ENCODE peak calls at places on chromosomes 5 and 9, in seven cellular contexts. M is IMR-90; X is aorta; V is ovary; K is naive thymus-derived CD4-positive, alpha-beta T cell; S is right atrium auricular region; G is PC-3. Z is an unnamed sample.

GRCh38 chr5:150042459-150042858 is 41.9 kb downstream of the HMGXB3 start:
- DNase-seq in M (no peak), X (no peak), V (no peak), K (no peak), S (no peak), G (no peak), Z (no peak)

GRCh38 chr5:30765227-30765626 is 428.3 kb upstream of the CDH6 start:
- DNase-seq in M (peak; percentile 88), X (no peak), V (no peak), K (no peak), S (no peak), G (peak; percentile 41), Z (peak; percentile 73)

GRCh38 chr5:150152636-150153462 is 2.8 kb downstream of the PDGFRB start:
- DNase-seq in M (peak; percentile 78), X (no peak), V (peak; percentile 34), K (no peak), S (no peak), G (no peak), Z (no peak)

GRCh38 chr9:24071736-24072135 is 245.7 kb upstream of the ELAVL2 start:
- DNase-seq in M (no peak), X (no peak), V (no peak), K (no peak), S (no peak), G (no peak), Z (peak; percentile 2)

GRCh38 chr9:76680716-76681431 is 83.4 kb upstream of the PCA3 start:
- DNase-seq in M (no peak), X (no peak), V (no peak), K (no peak), S (no peak), G (no peak), Z (no peak)

GRCh38 chr9:134205636-134206316 is 41.4 kb upstream of the RNU6ATAC start:
- DNase-seq in M (peak; percentile 28), X (peak; percentile 90), V (no peak), K (no peak), S (peak; percentile 94), G (no peak), Z (peak; percentile 83)

GRCh38 chr5:378976-379742 is 57.6 kb downstream of the AHRR start:
- DNase-seq in M (peak; percentile 89), X (peak; percentile 59), V (no peak), K (no peak), S (peak; percentile 28), G (peak; percentile 5), Z (peak; percentile 79)

GRCh38 chr9:105316703-105317102 is 72.3 kb downstream of the SLC44A1 start:
- DNase-seq in M (no peak), X (no peak), V (no peak), K (no peak), S (no peak), G (no peak), Z (no peak)

GRCh38 chr9:36492849-36493248 is 79.8 kb upstream of the MELK start:
- DNase-seq in M (peak; percentile 12), X (no peak), V (no peak), K (peak; percentile 74), S (no peak), G (no peak), Z (peak; percentile 34)

GRCh38 chr5:51194626-51195025 is 188.6 kb upstream of the ISL1 start:
- DNase-seq in M (no peak), X (no peak), V (no peak), K (no peak), S (no peak), G (no peak), Z (no peak)

GRCh38 chr9:34578241-34579096 is 11.1 kb downstream of the CNTFR start:
- DNase-seq in M (peak; percentile 63), X (no peak), V (no peak), K (no peak), S (no peak), G (no peak), Z (peak; percentile 55)

GRCh38 chr9:133959171-133959570 is 33.0 kb downstream of the VAV2 start:
- DNase-seq in M (no peak), X (no peak), V (no peak), K (no peak), S (no peak), G (no peak), Z (no peak)

GRCh38 chr5:51398875-51399635 is 15.8 kb downstream of the ISL1 start:
- DNase-seq in M (no peak), X (no peak), V (no peak), K (no peak), S (no peak), G (no peak), Z (no peak)

GRCh38 chr9:91839926-91840464 is 110.0 kb downstream of the ROR2 start:
- DNase-seq in M (no peak), X (peak; percentile 46), V (no peak), K (no peak), S (no peak), G (no peak), Z (no peak)

GRCh38 chr5:139968547-139969261 is 74.4 kb downstream of the NRG2 start:
- DNase-seq in M (peak; percentile 52), X (peak; percentile 95), V (peak; percentile 92), K (peak; percentile 83), S (peak; percentile 85), G (peak; percentile 87), Z (peak; percentile 37)

GRCh38 chr5:143010335-143010734 is 240.2 kb downstream of the ARHGAP26 start:
- DNase-seq in M (no peak), X (no peak), V (no peak), K (no peak), S (no peak), G (no peak), Z (peak; percentile 38)

GRCh38 chr9:36572515-36573418 is at the start of gene MELK:
- DNase-seq in M (peak; percentile 61), X (peak; percentile 95), V (peak; percentile 78), K (peak; percentile 84), S (peak; percentile 68), G (peak; percentile 77), Z (peak; percentile 51)

GRCh38 chr9:70081120-70081495 is 37.5 kb downstream of the MAMDC2 start:
- DNase-seq in M (peak; percentile 76), X (no peak), V (no peak), K (no peak), S (no peak), G (peak; percentile 44), Z (peak; percentile 91)

DNA sequence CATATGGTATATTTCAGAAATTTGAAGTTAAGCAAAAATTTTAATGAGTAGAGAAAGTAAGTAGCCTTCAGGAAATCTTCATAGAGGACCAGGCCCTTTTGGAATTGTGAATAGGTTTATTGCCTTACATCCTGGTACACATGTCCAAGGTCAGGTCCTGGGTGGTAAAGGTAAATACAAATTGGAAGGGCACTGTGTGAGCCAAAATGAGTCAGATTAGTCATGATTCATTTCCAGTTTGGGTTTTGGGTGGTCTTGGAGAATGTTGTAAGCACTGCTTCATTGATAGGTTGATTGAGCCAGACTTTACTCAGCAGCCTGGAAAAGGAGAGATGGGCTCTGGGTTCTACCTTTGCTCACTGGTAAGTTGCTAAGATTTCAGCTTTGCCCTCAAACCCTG is 82.5 kb upstream of the ZNF169 start:
- DNase-seq in M (no peak), X (no peak), V (no peak), K (no peak), S (no peak), G (no peak), Z (no peak)
- H3K4me1 ChIP-seq in M (peaks cover 21% of the 10 kb centered on the region), X (peaks cover 6% of the 10 kb centered on the region), V (peaks cover 19% of the 10 kb centered on the region), K (peaks cover 28% of the 10 kb centered on the region), S (peaks cover 84% of the 10 kb centered on the region), G (peaks cover 4% of the 10 kb centered on the region), Z (peaks cover 21% of the 10 kb centered on the region)

GRCh38 chr5:77850536-77851228 is 74.5 kb upstream of the TBCA start:
- DNase-seq in M (no peak), X (no peak), V (no peak), K (no peak), S (no peak), G (no peak), Z (no peak)

GRCh38 chr5:77852068-77852513 is 76.0 kb upstream of the TBCA start:
- DNase-seq in M (no peak), X (no peak), V (no peak), K (no peak), S (no peak), G (no peak), Z (no peak)

GRCh38 chr5:77851229-77852067 is 75.3 kb upstream of the TBCA start:
- DNase-seq in M (peak; percentile 14), X (peak; percentile 81), V (peak; percentile 33), K (peak; percentile 9), S (no peak), G (no peak), Z (no peak)

GRCh38 chr5:77853353-77853907 is 77.3 kb upstream of the TBCA start:
- DNase-seq in M (no peak), X (no peak), V (no peak), K (no peak), S (no peak), G (no peak), Z (no peak)

GRCh38 chr5:77852514-77853352 is 76.6 kb upstream of the TBCA start:
- DNase-seq in M (peak; percentile 78), X (peak; percentile 88), V (peak; percentile 70), K (peak; percentile 45), S (no peak), G (no peak), Z (peak; percentile 80)
- H3K4me3 ChIP-seq in M (peak overlapping the region; percentile 62), X (peak overlapping the region; percentile 11), V (peak overlapping the region; percentile 44), K (peak overlapping the region; percentile 42), S (peak overlapping the region; percentile 63), G (no peak overlapping the region), Z (peak overlapping the region; percentile 65)

DNA sequence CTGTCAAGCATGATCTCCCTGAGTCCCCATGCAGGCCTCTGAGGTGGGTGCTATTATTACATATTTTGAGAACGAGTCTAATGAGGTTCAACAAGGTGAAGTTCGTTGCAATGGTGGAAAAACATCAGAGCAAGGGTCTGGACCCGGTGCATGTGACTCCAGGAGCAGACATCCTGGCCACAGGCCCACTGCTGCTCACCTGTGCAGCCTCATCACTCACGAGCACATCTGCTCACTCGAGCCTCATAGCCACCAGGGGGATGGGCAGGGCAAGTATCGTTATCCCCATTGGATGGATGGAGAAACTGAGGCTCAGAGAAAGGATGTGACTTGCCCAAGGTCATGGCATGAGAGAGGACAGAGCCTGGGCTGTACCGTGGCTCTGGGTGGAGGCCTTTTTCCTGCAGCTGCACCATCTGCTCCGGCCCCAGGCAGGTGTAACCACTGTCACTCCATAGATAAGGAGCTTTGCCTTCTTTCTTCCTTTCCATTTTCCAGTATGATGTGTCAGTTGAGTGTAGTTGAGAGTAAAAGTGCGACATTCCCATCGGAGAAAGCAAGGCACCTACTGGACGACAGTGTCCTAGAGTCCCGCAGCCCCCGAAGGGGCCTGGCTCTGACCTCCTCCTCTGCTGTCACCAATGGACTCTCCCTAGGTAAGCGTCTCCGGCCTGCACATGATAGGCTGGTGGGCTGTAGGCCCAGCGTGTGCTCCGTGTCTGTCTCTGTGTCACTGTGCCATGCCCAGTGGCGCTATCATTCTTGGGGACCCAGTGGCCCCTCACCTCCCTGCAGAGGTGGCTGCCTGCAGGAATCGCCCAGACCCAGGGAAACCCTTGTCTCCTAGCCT is 68.4 kb upstream of the GARNL3 start:
- DNase-seq in M (no peak), X (peak; percentile 61), V (no peak), K (no peak), S (no peak), G (no peak), Z (no peak)
- H3K4me1 ChIP-seq in M (peaks cover 14% of the 10 kb centered on the region), X (no peaks in the 10 kb centered on the region), V (peaks cover 21% of the 10 kb centered on the region), K (no peaks in the 10 kb centered on the region), S (peaks cover 32% of the 10 kb centered on the region), G (peaks cover 16% of the 10 kb centered on the region), Z (no peaks in the 10 kb centered on the region)

GRCh38 chr9:120710110-120710981 is 3.9 kb downstream of the MEGF9 start:
- DNase-seq in M (peak; percentile 39), X (no peak), V (no peak), K (peak; percentile 51), S (no peak), G (peak; percentile 50), Z (peak; percentile 57)
- H3K4me3 ChIP-seq in M (no peak overlapping the region), X (no peak overlapping the region), V (peak overlapping the region; percentile 7), K (peak overlapping the region; percentile 51), S (peak overlapping the region; percentile 33), G (peak overlapping the region; percentile 59), Z (peak overlapping the region; percentile 9)

Z was measured in astrocyte.